ENCODE peak calls at places on chromosomes 6 and 20, in seven cellular contexts. N, S, Z, K, M, D and H are unnamed samples.
A peak's percentile ranks its signal among the peaks of the same experiment; 100 is the strongest.

GRCh38 chr20:62405108-62405980 is 1.7 kb downstream of the CABLES2 start:
- DNase-seq in D (no peak), S (peak; percentile 77), Z (peak; percentile 68), M (no peak), N (peak; percentile 28), K (peak; percentile 41), H (no peak)

GRCh38 chr6:152094992-152095592 is 287.6 kb downstream of the ESR1 start:
- DNase-seq in M (no peak), S (peak; percentile 89), K (peak; percentile 94), Z (peak; percentile 75), D (peak; percentile 99), N (peak; percentile 84), H (peak; percentile 99)

GRCh38 chr6:152330984-152331383 is 306.2 kb downstream of the SYNE1 start:
- DNase-seq in D (no peak), S (no peak), Z (no peak), K (no peak), N (no peak), M (no peak), H (no peak)

GRCh38 chr6:3568396-3569082 is 111.7 kb upstream of the SLC22A23 start:
- DNase-seq in K (no peak), S (peak; percentile 5), D (no peak), Z (no peak), M (no peak), N (no peak), H (no peak)

GRCh38 chr6:13409991-13410390 is 77.4 kb downstream of the GFOD1 start:
- DNase-seq in S (no peak), Z (no peak), M (no peak), K (no peak), N (no peak), D (no peak), H (no peak)

GRCh38 chr6:2218866-2219265 is 26.5 kb downstream of the GMDS start:
- DNase-seq in K (no peak), Z (no peak), D (no peak), N (no peak), M (no peak), S (no peak), H (no peak)

GRCh38 chr20:62989201-62989601 is 17.6 kb downstream of the BHLHE23 start:
- DNase-seq in N (no peak), Z (no peak), K (no peak), M (no peak), D (no peak), S (no peak), H (no peak)

GRCh38 chr6:43969158-43969981 is 157.9 kb downstream of the MRPL14 start:
- DNase-seq in N (no peak), M (no peak), D (no peak), S (no peak), Z (no peak), K (no peak), H (no peak)

GRCh38 chr6:135853227-135853626 is 1.7 kb downstream of the PDE7B start:
- DNase-seq in Z (no peak), S (peak; percentile 29), N (peak; percentile 23), D (no peak), M (no peak), K (no peak), H (no peak)

GRCh38 chr20:4021905-4022304 is 6.5 kb upstream of the RNF24 start:
- DNase-seq in N (no peak), M (no peak), K (no peak), Z (no peak), S (no peak), D (no peak), H (no peak)

GRCh38 chr6:14664112-14664592 is 546.6 kb downstream of the CD83 start:
- DNase-seq in S (no peak), K (no peak), M (no peak), Z (no peak), D (no peak), N (no peak), H (peak; percentile 17)

GRCh38 chr20:2624190-2624589 is 28.2 kb upstream of the NOP56 start:
- DNase-seq in Z (no peak), D (no peak), M (no peak), N (no peak), S (no peak), K (no peak), H (no peak)

GRCh38 chr20:19816386-19816785 is 58.3 kb downstream of the RIN2 start:
- DNase-seq in M (no peak), Z (no peak), K (peak; percentile 49), S (no peak), D (no peak), N (no peak), H (no peak)

GRCh38 chr6:159691133-159691962 is 1.7 kb downstream of the SOD2 start:
- DNase-seq in K (peak; percentile 78), Z (peak; percentile 42), M (no peak), D (peak; percentile 60), S (peak; percentile 84), N (peak; percentile 86), H (no peak)

GRCh38 chr6:170032706-170033309 is 258.1 kb downstream of the DLL1 start:
- DNase-seq in N (no peak), D (no peak), S (no peak), K (no peak), M (no peak), Z (no peak), H (no peak)